ENCODE peak calls at places on chromosome 14, in five cellular contexts. J, V, O, N and Q are unnamed samples.

GRCh38 chr14:49479432-49479831 is 106.7 kb downstream of the RPS29 start:
- DNase-seq in O (no peak), J (peak; percentile 1), N (no peak), V (no peak), Q (no peak)

GRCh38 chr14:23452237-23452636 is 16.8 kb upstream of the MYH7 start:
- DNase-seq in N (no peak), O (no peak), J (no peak), V (no peak), Q (no peak)

GRCh38 chr14:77458249-77458950 is 507 bp downstream of the AHSA1 start:
- DNase-seq in V (peak; percentile 37), O (peak; percentile 25), N (peak; percentile 50), J (no peak), Q (no peak)

GRCh38 chr14:77036484-77037337 is 8.2 kb upstream of the IRF2BPL start:
- DNase-seq in O (no peak), N (no peak), J (no peak), V (no peak), Q (no peak)

GRCh38 chr14:80705241-80705980 is 236.1 kb downstream of the CEP128 start:
- DNase-seq in J (no peak), V (no peak), N (no peak), O (no peak), Q (no peak)

GRCh38 chr14:104250175-104250574 is 111.8 kb downstream of the KIF26A start:
- DNase-seq in J (no peak), N (no peak), V (no peak), O (no peak), Q (no peak)

GRCh38 chr14:76829650-76830421 is 3.6 kb downstream of the LRRC74A start:
- DNase-seq in O (no peak), J (peak; percentile 34), V (no peak), N (no peak), Q (no peak)

GRCh38 chr14:92486881-92487280 is 26.7 kb upstream of the RIN3 start:
- DNase-seq in V (no peak), O (no peak), N (peak; percentile 74), J (peak; percentile 47), Q (no peak)

GRCh38 chr14:80522936-80523335 is 311.6 kb upstream of the DIO2 start:
- DNase-seq in N (peak; percentile 52), J (peak; percentile 65), O (no peak), V (no peak), Q (no peak)

GRCh38 chr14:54818201-54819133 is 84.2 kb downstream of the GCH1 start:
- DNase-seq in O (no peak), N (peak; percentile 83), V (no peak), J (peak; percentile 77), Q (no peak)

GRCh38 chr14:24064091-24064795 is 7.1 kb upstream of the CPNE6 start:
- DNase-seq in O (no peak), V (no peak), N (no peak), J (no peak), Q (no peak)

GRCh38 chr14:90534838-90535555 is 138.2 kb downstream of the CALM1 start:
- DNase-seq in O (no peak), J (no peak), N (no peak), V (no peak), Q (no peak)

GRCh38 chr14:34173916-34174315 is 223.0 kb upstream of the EGLN3 start:
- DNase-seq in N (no peak), V (no peak), J (no peak), O (no peak), Q (no peak)

GRCh38 chr14:78519863-78520262 is 349.7 kb downstream of the NRXN3 start:
- DNase-seq in V (no peak), O (no peak), N (peak; percentile 0), J (no peak), Q (no peak)

GRCh38 chr14:49882826-49883694 is 9.8 kb upstream of the ARF6 start:
- DNase-seq in J (no peak), O (no peak), V (no peak), N (peak; percentile 73), Q (no peak)

GRCh38 chr14:20434701-20435453 is 1.1 kb downstream of the KLHL33 start:
- DNase-seq in J (no peak), N (no peak), O (no peak), V (no peak), Q (no peak)

GRCh38 chr14:80930836-80931389 is 10.6 kb downstream of the CEP128 start:
- DNase-seq in N (peak; percentile 97), O (no peak), V (no peak), J (peak; percentile 94), Q (no peak)